ENCODE peak calls at places on chromosome 13, in ten cellular contexts. H is HFF-Myc, Q is omental fat pad, F is endothelial cell, O is BE2C, V is fibroblast of the aortic adventitia, X is PC-3, Y is astrocyte of the cerebellum, T is upper lobe of right lung, A is ovary. G is an unnamed sample.

GRCh38 chr13:51326782-51327181 is 12.7 kb upstream of the SERPINE3 start:
- DNase-seq in O (no peak), H (no peak), V (no peak), Q (no peak), X (no peak), A (no peak), F (no peak), Y (no peak), T (no peak), G (no peak)

GRCh38 chr13:46526763-46527162 is 26.2 kb upstream of the LRCH1 start:
- DNase-seq in F (no peak), V (no peak), O (no peak), Q (no peak), X (no peak), H (no peak), A (no peak), T (no peak), Y (no peak), G (no peak)

GRCh38 chr13:78993792-78994191 is 334.8 kb upstream of the OBI1 start:
- DNase-seq in A (no peak), O (no peak), T (no peak), Q (no peak), H (no peak), V (no peak), F (no peak), Y (no peak), X (no peak), G (no peak)

GRCh38 chr13:110726726-110727125 is 13.2 kb downstream of the ING1 start:
- DNase-seq in T (no peak), A (no peak), Q (no peak), V (no peak), F (no peak), H (no peak), Y (no peak), X (no peak), O (no peak), G (no peak)

GRCh38 chr13:106986033-106986484 is 418.1 kb upstream of the ARGLU1 start:
- DNase-seq in A (no peak), X (no peak), O (no peak), H (no peak), Y (peak; percentile 23), T (no peak), Q (no peak), V (no peak), F (no peak), G (no peak)

GRCh38 chr13:23921451-23921888 is 24.2 kb upstream of the C1QTNF9B start:
- DNase-seq in F (peak; percentile 38), A (no peak), O (no peak), Y (peak; percentile 49), X (peak; percentile 72), T (no peak), V (peak; percentile 73), H (no peak), Q (no peak), G (no peak)

GRCh38 chr13:41652735-41653361 is 195.5 kb downstream of the RGCC start:
- DNase-seq in Q (no peak), Y (peak; percentile 68), A (no peak), F (peak; percentile 33), V (peak; percentile 79), X (peak; percentile 60), T (no peak), H (no peak), O (peak; percentile 29), G (no peak)

GRCh38 chr13:53778937-53779336 is 750.3 kb downstream of the OLFM4 start:
- DNase-seq in V (no peak), F (no peak), T (no peak), Q (no peak), A (no peak), O (no peak), H (no peak), Y (no peak), X (peak; percentile 17), G (no peak)

GRCh38 chr13:48876289-48876688 is 99.4 kb upstream of the FNDC3A start:
- DNase-seq in O (no peak), X (no peak), Q (no peak), A (no peak), H (no peak), V (no peak), T (no peak), F (no peak), Y (no peak), G (no peak)

GRCh38 chr13:41976491-41976890 is 15.6 kb upstream of the VWA8 start:
- DNase-seq in H (no peak), O (no peak), Q (no peak), F (no peak), A (no peak), V (no peak), Y (no peak), X (no peak), T (no peak), G (no peak)

GRCh38 chr13:72384879-72385278 is 342.6 kb downstream of the MZT1 start:
- DNase-seq in V (peak; percentile 21), T (no peak), Y (no peak), A (no peak), H (no peak), X (peak; percentile 46), F (no peak), Q (no peak), O (no peak), G (no peak)

GRCh38 chr13:34933349-34933748 is 8.7 kb upstream of the NBEA start:
- DNase-seq in O (no peak), H (no peak), Y (no peak), Q (no peak), A (no peak), F (no peak), X (peak; percentile 75), V (no peak), T (no peak), G (no peak)

GRCh38 chr13:108728370-108728769 is 99.0 kb downstream of the MYO16 start:
- DNase-seq in Q (no peak), H (no peak), X (peak; percentile 17), A (no peak), Y (no peak), F (peak; percentile 9), T (no peak), O (peak; percentile 14), V (no peak), G (no peak)

GRCh38 chr13:77330009-77330471 is 3.1 kb upstream of the MYCBP2 start:
- DNase-seq in X (no peak), Y (no peak), H (no peak), O (no peak), F (no peak), T (no peak), A (no peak), V (no peak), Q (no peak), G (no peak)

GRCh38 chr13:60990032-60990733 is 425.5 kb downstream of the PCDH20 start:
- DNase-seq in Y (no peak), A (no peak), V (no peak), T (no peak), X (peak; percentile 56), Q (no peak), O (no peak), F (peak; percentile 11), H (no peak), G (no peak)
- TF ChIP-seq CTCF in Y (no peak), A (no peak), V (no peak), T (no peak), X (peak; percentile 62), Q (no peak), O (peak; percentile 13), F (no peak), H (no peak), G (no peak)

GRCh38 chr13:98143601-98144500 is 957 bp downstream of the FARP1 start:
- DNase-seq in Q (no peak), A (peak; percentile 39), F (peak; percentile 47), T (peak; percentile 74), H (no peak), Y (no peak), V (peak; percentile 42), X (peak; percentile 16), O (peak; percentile 67), G (peak; percentile 45)

GRCh38 chr13:98143157-98143553 is 261 bp downstream of the FARP1 start:
- DNase-seq in T (peak; percentile 85), O (no peak), V (no peak), A (no peak), F (peak; percentile 50), X (no peak), Q (no peak), H (no peak), Y (no peak), G (peak; percentile 65)

GRCh38 chr13:98141938-98142426 is 912 bp upstream of the FARP1 start:
- DNase-seq in O (peak; percentile 18), Y (no peak), V (no peak), F (peak; percentile 33), Q (no peak), T (no peak), A (peak; percentile 36), H (no peak), X (no peak), G (peak; percentile 25)

GRCh38 chr13:98141509-98141908 is 1.4 kb upstream of the FARP1 start:
- DNase-seq in Q (no peak), H (no peak), X (no peak), A (no peak), T (no peak), V (no peak), F (no peak), Y (no peak), O (no peak), G (no peak)

GRCh38 chr13:98142427-98143156 is at the start of gene FARP1:
- DNase-seq in V (peak; percentile 24), T (peak; percentile 92), Q (no peak), F (peak; percentile 82), Y (no peak), H (no peak), O (peak; percentile 90), A (peak; percentile 77), X (peak; percentile 79), G (peak; percentile 73)
- TF ChIP-seq CTCF in V (peak; percentile 31), T (peak; percentile 27), Q (no peak), F (no peak), Y (no peak), H (no peak), O (no peak), A (no peak), X (no peak), G (peak; percentile 34)

DNA sequence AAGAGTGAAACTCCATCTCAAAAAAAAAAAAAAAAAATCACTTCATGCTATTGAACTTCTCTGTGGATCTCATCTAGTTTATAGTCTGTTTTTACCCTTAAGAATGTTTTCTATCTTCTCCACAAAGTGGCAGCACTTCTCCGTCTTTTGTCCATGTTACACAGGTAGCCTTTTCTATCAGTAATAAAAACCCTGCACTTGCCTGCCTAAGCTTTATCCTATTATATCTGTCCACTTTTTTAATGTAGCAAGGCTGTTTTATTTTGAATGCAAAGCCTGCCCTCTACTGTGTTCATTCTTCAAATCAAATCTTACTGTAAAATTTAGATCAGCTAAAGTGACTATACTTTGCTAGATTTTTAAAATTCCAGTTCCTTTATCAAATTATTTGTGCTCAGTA is 124.0 kb downstream of the STOML3 start:
- DNase-seq in X (peak; percentile 34), F (no peak), Q (no peak), H (no peak), Y (no peak), O (no peak), T (no peak), A (no peak), V (no peak), G (no peak)
- TF ChIP-seq CTCF in X (peak; percentile 34), F (no peak), Q (no peak), H (no peak), Y (no peak), O (no peak), T (no peak), A (no peak), V (no peak), G (no peak)

DNA sequence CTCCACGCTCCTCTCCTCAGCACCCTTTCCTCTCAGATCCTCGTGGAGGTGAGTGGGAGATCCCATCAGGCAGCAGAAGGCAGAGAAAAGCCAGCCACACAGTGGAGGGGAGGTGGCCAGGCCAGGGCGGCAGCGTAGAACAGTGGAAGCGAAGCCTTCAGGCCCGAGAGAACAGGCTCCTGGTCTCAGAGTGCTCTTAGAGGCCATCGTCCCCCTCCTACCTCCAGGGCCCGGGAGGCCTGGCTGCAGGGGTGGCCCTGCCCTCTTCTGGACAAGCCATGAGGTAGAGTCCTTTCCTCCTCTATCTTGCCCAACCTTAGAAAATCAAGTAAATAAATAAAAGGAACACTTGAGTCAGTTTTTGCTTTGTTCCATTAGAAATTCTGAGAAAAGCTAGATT is 202.0 kb downstream of the KATNAL1 start:
- DNase-seq in Y (no peak), H (no peak), X (no peak), V (no peak), T (peak; percentile 77), A (no peak), O (no peak), F (no peak), Q (no peak), G (no peak)
- TF ChIP-seq CTCF in Y (no peak), H (no peak), X (no peak), V (no peak), T (no peak), A (no peak), O (no peak), F (no peak), Q (no peak), G (no peak)

G was measured in heart right ventricle.